ENCODE peak calls at places on chromosomes 13 and 19, in eight cellular contexts. K, I, J, B, L, O, W and T are unnamed samples.

GRCh38 chr19:46863818-46864629 is 3.2 kb downstream of the ARHGAP35 start:
- DNase-seq in K (no peak), I (no peak), J (peak), B (no peak), L (peak), O (no peak), W (no peak), T (no peak)

GRCh38 chr13:99028890-99029289 is 51.0 kb upstream of the DOCK9 start:
- DNase-seq in K (no peak), I (no peak), J (no peak), B (no peak), L (no peak), O (no peak), W (no peak), T (no peak)

GRCh38 chr13:59086147-59086546 is 1077.6 kb downstream of the DIAPH3 start:
- DNase-seq in K (no peak), I (no peak), J (peak), B (no peak), L (no peak), O (no peak), W (no peak), T (no peak)

GRCh38 chr13:30846844-30847243 is 59.2 kb upstream of the MEDAG start:
- DNase-seq in K (no peak), I (no peak), J (no peak), B (no peak), L (no peak), O (no peak), W (no peak), T (no peak)

GRCh38 chr13:89695343-89696257 is 1651.9 kb upstream of the MIR17HG start:
- DNase-seq in K (peak), I (no peak), J (peak), B (peak), L (peak), O (no peak), W (no peak), T (peak)

GRCh38 chr13:51957377-51958216 is 53.7 kb downstream of the ATP7B start:
- DNase-seq in K (no peak), I (no peak), J (no peak), B (no peak), L (no peak), O (no peak), W (no peak), T (no peak)

GRCh38 chr13:51959773-51960172 is 51.5 kb downstream of the ATP7B start:
- DNase-seq in K (no peak), I (no peak), J (no peak), B (no peak), L (no peak), O (peak), W (peak), T (no peak)

GRCh38 chr19:3243851-3244700 is 19.6 kb downstream of the CELF5 start:
- DNase-seq in K (peak), I (no peak), J (peak), B (no peak), L (peak), O (no peak), W (no peak), T (no peak)

GRCh38 chr19:35395762-35396199 is 24.9 kb downstream of the GPR42 start:
- DNase-seq in K (peak), I (no peak), J (no peak), B (no peak), L (peak), O (no peak), W (no peak), T (no peak)

GRCh38 chr19:4583961-4584669 is 24.6 kb upstream of the SEMA6B start:
- DNase-seq in K (peak), I (no peak), J (no peak), B (no peak), L (no peak), O (no peak), W (no peak), T (no peak)

GRCh38 chr13:104140557-104140956 is 1074.3 kb upstream of the SLC10A2 start:
- DNase-seq in K (no peak), I (no peak), J (no peak), B (no peak), L (no peak), O (no peak), W (no peak), T (no peak)

GRCh38 chr13:79228972-79229371 is 177.1 kb downstream of the RBM26 start:
- DNase-seq in K (no peak), I (no peak), J (no peak), B (no peak), L (peak), O (no peak), W (no peak), T (no peak)

GRCh38 chr13:50124536-50125305 is 109.5 kb downstream of the KCNRG start:
- DNase-seq in K (peak), I (peak), J (peak), B (peak), L (peak), O (peak), W (no peak), T (peak)

GRCh38 chr13:113630804-113631203 is 27.2 kb downstream of the ATP4B start:
- DNase-seq in K (no peak), I (no peak), J (no peak), B (no peak), L (no peak), O (no peak), W (no peak), T (no peak)

GRCh38 chr13:25901460-25902376 is 150.1 kb downstream of the SHISA2 start:
- DNase-seq in K (no peak), I (no peak), J (peak), B (no peak), L (no peak), O (no peak), W (no peak), T (no peak)

GRCh38 chr19:39126312-39126561 is 651 bp downstream of the PAK4 start:
- DNase-seq in K (no peak), I (no peak), J (no peak), B (no peak), L (no peak), O (no peak), W (no peak), T (no peak)

GRCh38 chr19:39125199-39125553 is 410 bp upstream of the PAK4 start:
- DNase-seq in K (no peak), I (no peak), J (no peak), B (no peak), L (no peak), O (no peak), W (no peak), T (no peak)

GRCh38 chr19:39124136-39124764 is 1.3 kb upstream of the PAK4 start:
- DNase-seq in K (no peak), I (no peak), J (no peak), B (no peak), L (no peak), O (no peak), W (no peak), T (no peak)

GRCh38 chr19:39126593-39127187 is 1.1 kb downstream of the PAK4 start:
- DNase-seq in K (peak), I (no peak), J (no peak), B (peak), L (peak), O (no peak), W (no peak), T (peak)

DNA sequence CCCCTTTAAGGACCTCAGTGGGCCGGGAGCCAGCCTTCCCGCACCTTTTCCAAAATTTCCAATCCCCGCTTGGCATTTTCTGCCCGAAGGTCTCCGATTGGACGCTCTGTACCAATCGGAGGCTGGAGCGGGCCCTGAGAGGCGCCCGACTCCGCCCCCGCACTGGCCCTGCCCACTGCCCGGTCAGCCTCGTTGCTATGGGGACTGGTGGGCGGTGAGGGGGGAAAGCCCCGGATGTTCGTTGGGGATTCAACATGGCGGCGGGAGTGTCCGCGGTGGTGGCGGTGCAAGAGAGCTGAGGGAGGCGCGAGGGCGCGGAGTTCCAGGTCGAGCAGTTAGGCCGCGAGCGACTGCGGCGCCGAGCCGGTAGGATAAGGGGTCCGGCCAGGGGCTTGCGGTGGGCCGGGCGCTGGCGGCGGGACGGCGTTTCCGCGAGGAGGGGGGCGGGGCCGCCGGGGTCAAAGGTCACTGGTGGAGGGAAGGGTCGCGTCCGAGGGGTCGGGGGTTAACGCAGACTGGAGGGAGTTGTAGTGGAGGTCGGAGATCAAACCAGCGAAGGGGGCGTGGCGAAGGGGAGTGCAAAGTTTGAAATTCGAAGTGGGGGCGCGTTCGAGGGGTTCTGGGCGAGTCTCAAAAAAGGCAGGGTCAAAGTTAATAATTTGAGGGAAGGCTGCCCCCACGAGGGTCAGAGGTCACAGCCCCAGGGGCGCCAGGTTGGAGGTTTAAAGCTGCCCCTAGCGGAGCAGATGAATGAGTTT is at the start of gene PAK4:
- DNase-seq in K (peak), I (peak), J (peak), B (peak), L (peak), O (peak), W (peak), T (peak)
- TF ChIP-seq POLR2A in K (peak), I (peak), J (peak), B (peak), L (no peak), O (peak), W (peak), T (peak)

GRCh38 chr19:6997679-6998445 is 23.4 kb downstream of the MBD3L2B start:
- DNase-seq in K (no peak), I (no peak), J (no peak), B (no peak), L (no peak), O (no peak), W (no peak), T (no peak)
- TF ChIP-seq POLR2A in K (no peak), I (no peak), J (no peak), B (no peak), L (no peak), O (no peak), W (no peak), T (no peak)

GRCh38 chr13:110615322-110616102 is at the start of gene NAXD:
- DNase-seq in K (peak), I (peak), J (peak), B (peak), L (peak), O (peak), W (peak), T (peak)

GRCh38 chr13:110618167-110618566 is 2.8 kb downstream of the NAXD start:
- DNase-seq in K (no peak), I (no peak), J (no peak), B (no peak), L (no peak), O (no peak), W (no peak), T (no peak)

GRCh38 chr13:110616103-110617101 is 1.1 kb downstream of the NAXD start:
- DNase-seq in K (peak), I (no peak), J (peak), B (peak), L (peak), O (no peak), W (peak), T (peak)

GRCh38 chr13:110618780-110619179 is 3.4 kb downstream of the NAXD start:
- DNase-seq in K (no peak), I (no peak), J (no peak), B (no peak), L (no peak), O (no peak), W (no peak), T (no peak)

GRCh38 chr13:110617326-110618072 is 2.2 kb downstream of the NAXD start:
- DNase-seq in K (peak), I (no peak), J (peak), B (no peak), L (peak), O (no peak), W (no peak), T (no peak)
- TF ChIP-seq POLR2A in K (no peak), I (no peak), J (no peak), B (no peak), L (no peak), O (no peak), W (no peak), T (no peak)

DNA sequence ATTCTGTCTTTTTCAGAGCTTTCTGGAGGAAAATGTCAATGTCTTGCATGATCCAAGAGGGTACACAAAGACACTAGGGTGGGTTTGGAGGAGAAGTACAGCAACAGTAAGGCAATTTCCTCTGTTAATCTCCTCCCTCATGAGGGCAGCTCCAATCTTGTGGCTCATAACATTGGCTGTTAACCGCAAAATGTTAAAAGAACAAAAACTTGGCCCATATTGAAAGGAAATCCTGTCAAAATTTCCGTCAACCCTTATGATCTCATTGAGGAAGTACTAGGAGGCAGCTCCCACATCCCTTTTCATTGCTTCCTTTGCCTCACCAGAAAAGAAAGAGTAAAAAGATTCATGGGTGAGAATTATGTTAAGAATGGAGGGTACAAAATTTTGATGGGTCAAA is 11.6 kb downstream of the OXGR1 start:
- DNase-seq in K (no peak), I (no peak), J (no peak), B (no peak), L (no peak), O (no peak), W (no peak), T (no peak)
- TF ChIP-seq POLR2A in K (no peak), I (no peak), J (no peak), B (no peak), L (no peak), O (no peak), W (no peak), T (no peak)

DNA sequence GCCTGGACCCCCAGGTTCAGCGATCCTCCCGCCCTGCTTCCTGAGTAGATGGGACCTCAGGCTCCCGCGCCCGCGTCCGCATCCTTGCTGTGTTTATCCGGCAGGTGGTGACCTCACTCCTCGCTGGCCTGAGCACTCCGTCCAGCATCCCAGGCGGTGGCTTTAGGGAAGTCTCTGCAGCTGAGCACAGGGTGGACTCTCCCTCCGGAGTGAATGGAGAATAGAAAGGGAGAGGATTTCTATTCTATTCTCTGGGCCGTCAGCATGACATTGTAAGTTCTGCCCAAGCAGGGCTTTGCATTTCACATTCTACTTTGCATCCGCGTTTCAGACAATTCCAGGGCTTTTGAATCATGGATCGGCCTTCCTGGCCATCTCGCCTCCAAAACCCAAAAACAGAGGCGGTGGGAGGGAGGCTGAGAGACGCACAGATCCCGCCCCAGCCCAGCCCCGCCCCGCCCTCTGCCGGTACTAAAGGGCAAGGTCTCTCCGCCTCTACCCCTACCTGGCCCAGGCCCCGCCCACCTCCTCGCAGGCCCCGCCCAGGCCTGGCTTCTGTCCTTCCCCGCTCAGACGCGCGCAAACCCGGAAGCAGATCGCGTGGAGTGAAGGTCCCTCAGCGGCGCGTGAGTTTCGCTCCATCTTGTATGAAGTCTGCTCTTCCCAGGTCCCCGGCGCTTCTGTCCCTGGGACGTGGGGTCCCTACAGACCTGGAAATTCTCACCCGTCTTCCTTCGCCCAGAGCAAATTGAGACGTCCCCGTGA is at the start of gene ZNF525:
- DNase-seq in K (peak), I (peak), J (peak), B (no peak), L (peak), O (peak), W (peak), T (peak)
- TF ChIP-seq POLR2A in K (peak), I (no peak), J (peak), B (no peak), L (no peak), O (peak), W (peak), T (peak)

GRCh38 chr19:49580264-49581006 is at the start of gene NOSIP:
- DNase-seq in K (peak), I (peak), J (peak), B (peak), L (peak), O (peak), W (peak), T (peak)
- TF ChIP-seq POLR2A in K (peak), I (peak), J (peak), B (peak), L (no peak), O (peak), W (peak), T (peak)

GRCh38 chr19:40800997-40801377 is 2.0 kb downstream of the EGLN2 start:
- DNase-seq in K (no peak), I (no peak), J (no peak), B (no peak), L (no peak), O (no peak), W (no peak), T (no peak)

GRCh38 chr19:40803170-40803856 is 4.3 kb downstream of the EGLN2 start:
- DNase-seq in K (no peak), I (no peak), J (no peak), B (no peak), L (no peak), O (no peak), W (no peak), T (no peak)

GRCh38 chr19:40801449-40802299 is 2.7 kb downstream of the EGLN2 start:
- DNase-seq in K (no peak), I (no peak), J (no peak), B (no peak), L (no peak), O (no peak), W (no peak), T (no peak)

GRCh38 chr19:40803857-40804782 is 5.1 kb downstream of the EGLN2 start:
- DNase-seq in K (peak), I (no peak), J (no peak), B (no peak), L (peak), O (peak), W (no peak), T (no peak)

GRCh38 chr19:40802300-40803169 is 3.5 kb downstream of the EGLN2 start:
- DNase-seq in K (no peak), I (peak), J (no peak), B (no peak), L (peak), O (no peak), W (no peak), T (no peak)
- TF ChIP-seq POLR2A in K (no peak), I (no peak), J (no peak), B (no peak), L (no peak), O (no peak), W (no peak), T (no peak)

GRCh38 chr19:42051166-42052115 is 18.6 kb downstream of the GRIK5 start:
- DNase-seq in K (no peak), I (no peak), J (no peak), B (no peak), L (peak), O (no peak), W (no peak), T (peak)
- TF ChIP-seq POLR2A in K (no peak), I (no peak), J (no peak), B (no peak), L (no peak), O (no peak), W (no peak), T (no peak)